ENCODE peak calls at places on chromosomes 12 and 14, in five cellular contexts. L is CD4-positive, alpha-beta T cell; C is Peyer's patch; N is aorta; X is PC-3. R is an unnamed sample.

GRCh38 chr12:53031616-53032015 is 18.2 kb upstream of the TNS2 start:
- DNase-seq in L (no peak), X (no peak), N (no peak), C (no peak), R (no peak)

GRCh38 chr12:46916796-46917419 is 91.1 kb upstream of the SLC38A4 start:
- DNase-seq in X (peak; percentile 12), N (no peak), L (no peak), C (no peak), R (no peak)

GRCh38 chr12:29026419-29026818 is 122.7 kb upstream of the FAR2 start:
- DNase-seq in N (no peak), X (peak; percentile 28), C (no peak), L (no peak), R (no peak)

GRCh38 chr12:31591308-31591901 is 469 bp upstream of the DENND5B start:
- DNase-seq in N (no peak), L (no peak), X (peak; percentile 3), C (peak; percentile 52), R (no peak)

GRCh38 chr14:54627718-54628345 is 60.9 kb downstream of the SAMD4A start:
- DNase-seq in L (peak; percentile 6), N (no peak), X (no peak), C (no peak), R (no peak)

GRCh38 chr14:97688626-97689336 is 891.6 kb downstream of the VRK1 start:
- DNase-seq in X (no peak), N (no peak), L (no peak), C (no peak), R (no peak)

GRCh38 chr12:19739195-19739776 is 300.0 kb downstream of the AEBP2 start:
- DNase-seq in X (peak; percentile 71), N (no peak), C (no peak), L (no peak), R (no peak)

GRCh38 chr12:104083769-104084475 is 19.6 kb downstream of the HCFC2 start:
- DNase-seq in N (no peak), X (no peak), L (no peak), C (no peak), R (no peak)

GRCh38 chr14:70770490-70770889 is 38.8 kb downstream of the MAP3K9 start:
- DNase-seq in X (peak; percentile 86), C (no peak), N (no peak), L (no peak), R (no peak)

GRCh38 chr12:19031032-19031431 is 98.5 kb upstream of the PLEKHA5 start:
- DNase-seq in N (no peak), C (no peak), L (no peak), X (peak; percentile 90), R (no peak)

GRCh38 chr14:99508896-99509629 is 27.9 kb downstream of the CCNK start:
- DNase-seq in L (no peak), X (no peak), C (no peak), N (no peak), R (no peak)

GRCh38 chr12:2363836-2364565 is 311.2 kb downstream of the CACNA1C start:
- DNase-seq in C (no peak), L (no peak), X (no peak), N (no peak), R (no peak)

GRCh38 chr12:48853228-48853688 is 1.3 kb upstream of the DDX23 start:
- DNase-seq in L (peak; percentile 84), N (peak; percentile 87), X (peak; percentile 96), C (peak; percentile 58), R (peak; percentile 60)

GRCh38 chr12:6072302-6072752 is 52.1 kb downstream of the VWF start:
- DNase-seq in X (peak; percentile 36), L (no peak), N (no peak), C (no peak), R (no peak)

GRCh38 chr14:69291891-69292586 is 32.1 kb downstream of the GALNT16 start:
- DNase-seq in N (no peak), C (no peak), L (no peak), X (no peak), R (no peak)

GRCh38 chr12:93884794-93885460 is 207.8 kb downstream of the CRADD start:
- DNase-seq in L (no peak), X (no peak), N (no peak), C (no peak), R (no peak)

GRCh38 chr12:133145981-133146380 is 15.6 kb downstream of the ZNF10 start:
- DNase-seq in X (no peak), L (no peak), N (no peak), C (no peak), R (no peak)
- H3K9me3 ChIP-seq in X (peaks cover 33% of the 10 kb centered on the region), L (peaks cover 88% of the 10 kb centered on the region), N (peaks cover 24% of the 10 kb centered on the region), C (no peaks in the 10 kb centered on the region), R (peaks cover 22% of the 10 kb centered on the region)

GRCh38 chr12:63404611-63405010 is 253.6 kb upstream of the AVPR1A start:
- DNase-seq in X (no peak), C (no peak), N (no peak), L (no peak), R (no peak)

GRCh38 chr12:63415357-63415756 is 252.9 kb downstream of the DPY19L2 start:
- DNase-seq in N (no peak), L (no peak), X (no peak), C (no peak), R (no peak)

GRCh38 chr12:63410197-63410596 is 258.1 kb downstream of the DPY19L2 start:
- DNase-seq in C (no peak), X (no peak), N (no peak), L (no peak), R (no peak)
- H3K9me3 ChIP-seq in C (no peaks in the 10 kb centered on the region), X (peaks cover 7% of the 10 kb centered on the region), N (no peaks in the 10 kb centered on the region), L (peaks cover 5% of the 10 kb centered on the region), R (no peaks in the 10 kb centered on the region)

DNA sequence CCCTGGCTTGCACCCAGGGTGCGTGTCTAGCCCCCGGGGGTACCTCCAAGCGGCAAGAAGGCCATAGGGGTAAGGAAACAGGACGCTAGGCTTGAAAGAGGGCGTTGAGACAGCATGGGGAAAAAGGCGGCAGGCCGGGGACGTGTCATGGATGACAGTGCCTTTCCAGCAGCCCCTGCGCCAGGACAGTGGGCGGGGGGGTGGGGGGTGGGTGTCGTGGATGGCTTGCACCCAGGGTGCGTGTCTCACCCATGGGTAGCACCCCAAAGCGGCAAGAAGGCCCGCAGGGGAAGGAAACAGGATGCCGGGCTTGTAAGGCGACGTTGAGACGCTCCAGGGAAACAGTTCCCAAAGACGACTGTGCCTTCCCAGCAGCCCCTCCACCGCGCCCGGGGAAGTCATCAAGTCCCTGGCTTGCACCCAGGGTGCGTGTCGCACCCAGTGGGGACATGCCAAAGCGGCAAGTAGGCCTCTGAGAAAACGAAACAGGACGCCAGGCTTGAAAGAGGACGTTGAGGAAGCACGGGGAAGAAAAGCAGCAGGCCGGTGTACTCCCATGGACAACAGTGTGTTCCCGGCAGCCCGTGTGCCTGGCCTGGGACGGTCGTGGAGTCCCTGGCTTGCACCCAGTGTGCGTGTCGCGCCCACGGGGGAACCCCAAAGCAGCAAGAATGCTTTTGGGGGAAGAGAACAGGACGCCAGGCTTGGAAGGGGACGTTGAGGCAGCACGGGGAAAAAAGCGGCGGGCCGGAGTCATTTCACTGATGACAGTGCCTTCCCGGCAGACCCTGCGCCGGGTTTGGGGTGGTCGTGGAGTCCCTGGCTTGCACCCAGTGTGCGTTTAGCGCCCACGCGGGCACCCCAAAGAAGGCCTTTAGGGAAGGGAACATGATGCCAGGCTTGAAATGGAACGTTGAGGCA is 163.5 kb upstream of the ALG10B start:
- DNase-seq in X (no peak), L (no peak), N (peak; percentile 74), C (no peak), R (no peak)
- H3K9me3 ChIP-seq in X (no peaks in the 10 kb centered on the region), L (peaks cover under 1% of the 10 kb centered on the region), N (no peaks in the 10 kb centered on the region), C (no peaks in the 10 kb centered on the region), R (no peaks in the 10 kb centered on the region)

GRCh38 chr14:26896447-26896846 is 298.6 kb upstream of the NOVA1 start:
- DNase-seq in L (no peak), C (no peak), N (no peak), X (peak; percentile 48), R (no peak)

DNA sequence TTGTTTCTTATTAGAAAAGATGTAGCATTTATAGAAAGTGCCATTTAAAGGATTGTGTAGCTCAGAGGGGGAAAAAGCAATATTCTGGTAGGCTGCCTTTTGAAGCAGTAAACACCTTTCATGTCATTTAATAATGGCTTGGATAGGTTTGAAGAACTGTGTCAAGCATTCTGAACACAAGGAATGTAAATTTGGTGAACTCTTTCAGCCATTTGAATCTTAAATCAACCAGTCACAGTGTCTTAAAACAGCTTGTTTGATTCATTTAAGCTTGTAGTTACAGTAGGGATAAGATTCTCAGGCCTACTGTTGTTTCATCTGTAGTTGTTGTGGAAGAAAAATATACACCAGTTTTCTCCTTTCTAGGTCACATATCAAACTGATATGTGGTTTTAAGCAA is 299.4 kb upstream of the NOVA1 start:
- DNase-seq in C (no peak), X (no peak), N (no peak), L (no peak), R (no peak)
- H3K9me3 ChIP-seq in C (no peaks in the 10 kb centered on the region), X (no peaks in the 10 kb centered on the region), N (no peaks in the 10 kb centered on the region), L (peaks cover 5% of the 10 kb centered on the region), R (peaks cover 4% of the 10 kb centered on the region)

GRCh38 chr12:132941336-132941954 is 14.7 kb downstream of the ZNF605 start:
- DNase-seq in L (no peak), X (no peak), C (no peak), N (no peak), R (no peak)

GRCh38 chr12:132936163-132936562 is 19.9 kb downstream of the ZNF605 start:
- DNase-seq in L (no peak), C (no peak), N (no peak), X (no peak), R (no peak)

GRCh38 chr12:132937476-132937875 is 18.6 kb downstream of the ZNF605 start:
- DNase-seq in X (no peak), C (no peak), N (no peak), L (no peak), R (no peak)

GRCh38 chr12:132942611-132943010 is 13.5 kb downstream of the ZNF605 start:
- DNase-seq in N (no peak), X (no peak), C (no peak), L (no peak), R (no peak)

DNA sequence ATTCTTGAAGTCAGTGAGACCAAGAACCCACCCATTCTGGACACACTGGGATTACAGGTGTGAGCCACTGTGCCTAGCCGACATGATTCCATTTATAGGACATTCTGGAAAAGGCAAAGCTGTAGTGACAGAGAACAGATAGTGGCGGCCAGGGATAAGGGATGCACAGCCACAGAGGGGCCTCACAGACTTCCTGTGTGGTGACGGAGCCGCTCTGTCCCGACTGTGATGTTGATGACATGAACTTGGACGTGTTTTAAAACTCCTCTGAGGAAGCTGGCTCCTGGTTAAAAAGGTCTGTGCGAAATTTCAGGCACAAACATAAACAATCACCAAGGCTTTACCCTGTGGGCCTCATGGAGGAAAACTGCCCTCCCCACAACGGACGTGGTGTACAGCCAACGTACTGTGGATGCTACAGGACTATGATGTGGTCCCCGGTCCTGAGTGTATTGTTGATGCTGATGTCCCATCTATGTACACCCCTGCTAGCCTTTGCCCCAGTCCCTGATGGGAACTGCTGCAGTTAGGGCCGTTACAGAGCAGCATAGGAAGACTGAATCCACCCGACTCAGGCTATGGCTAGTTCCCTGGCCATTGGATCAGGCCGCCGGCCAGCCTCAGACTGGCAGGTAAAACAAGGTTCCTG is 15.9 kb downstream of the ZNF605 start:
- DNase-seq in C (no peak), X (no peak), L (no peak), N (no peak), R (no peak)
- H3K9me3 ChIP-seq in C (no peaks in the 10 kb centered on the region), X (peaks cover 17% of the 10 kb centered on the region), L (peaks cover 47% of the 10 kb centered on the region), N (peaks cover 25% of the 10 kb centered on the region), R (peaks cover 9% of the 10 kb centered on the region)

GRCh38 chr12:126974779-126975178 is 1292.2 kb upstream of the TMEM132C start:
- DNase-seq in X (peak; percentile 16), N (no peak), C (no peak), L (no peak), R (no peak)
- H3K9me3 ChIP-seq in X (no peaks in the 10 kb centered on the region), N (no peaks in the 10 kb centered on the region), C (no peaks in the 10 kb centered on the region), L (no peaks in the 10 kb centered on the region), R (no peaks in the 10 kb centered on the region)

GRCh38 chr14:85222344-85222743 is 307.6 kb upstream of the FLRT2 start:
- DNase-seq in X (no peak), L (no peak), C (no peak), N (no peak), R (no peak)
- H3K9me3 ChIP-seq in X (no peaks in the 10 kb centered on the region), L (no peaks in the 10 kb centered on the region), C (no peaks in the 10 kb centered on the region), N (no peaks in the 10 kb centered on the region), R (peaks cover 4% of the 10 kb centered on the region)

R was measured in T-helper 17 cell.